ENCODE peak calls at places on chromosomes 12 and 14, in seven cellular contexts. One of them, this sample, is unnamed.

GRCh38 chr12:109301643-109302176 is 7.4 kb downstream of the FOXN4 start:
- DNase-seq in HCT116: no peak
- DNase-seq in HL-60: no peak
- DNase-seq in A549: no peak
- DNase-seq in HepG2: no peak
- DNase-seq in GM23338: no peak
- DNase-seq in K562: no peak
- DNase-seq in this sample: no peak

GRCh38 chr12:99271071-99271470 is 376.5 kb upstream of the GARIN6 start:
- DNase-seq in HCT116: no peak
- DNase-seq in HL-60: no peak
- DNase-seq in A549: no peak
- DNase-seq in HepG2: no peak
- DNase-seq in GM23338: no peak
- DNase-seq in K562: no peak
- DNase-seq in this sample: no peak

GRCh38 chr12:117525766-117526165 is 164.3 kb upstream of the NOS1 start:
- DNase-seq in HCT116: no peak
- DNase-seq in HL-60: no peak
- DNase-seq in A549: no peak
- DNase-seq in HepG2: no peak
- DNase-seq in GM23338: no peak
- DNase-seq in K562: no peak
- DNase-seq in this sample: no peak

GRCh38 chr12:48764521-48764920 is 24.4 kb downstream of the ADCY6 start:
- DNase-seq in HCT116: no peak
- DNase-seq in HL-60: no peak
- DNase-seq in A549: no peak
- DNase-seq in HepG2: no peak
- DNase-seq in GM23338: no peak
- DNase-seq in K562: no peak
- DNase-seq in this sample: no peak

GRCh38 chr12:86373813-86374212 is 117.6 kb upstream of the MGAT4C start:
- DNase-seq in HCT116: no peak
- DNase-seq in HL-60: no peak
- DNase-seq in A549: no peak
- DNase-seq in HepG2: no peak
- DNase-seq in GM23338: no peak
- DNase-seq in K562: no peak
- DNase-seq in this sample: no peak

GRCh38 chr14:69643430-69644200 is 32.2 kb downstream of the SUSD6 start:
- DNase-seq in HCT116: peak
- DNase-seq in HL-60: no peak
- DNase-seq in A549: peak
- DNase-seq in HepG2: peak
- DNase-seq in GM23338: no peak
- DNase-seq in K562: no peak
- DNase-seq in this sample: peak

GRCh38 chr12:49187184-49187583 is 1.7 kb downstream of the TUBA1A start:
- DNase-seq in HCT116: no peak
- DNase-seq in HL-60: no peak
- DNase-seq in A549: peak
- DNase-seq in HepG2: no peak
- DNase-seq in GM23338: no peak
- DNase-seq in K562: no peak
- DNase-seq in this sample: no peak

GRCh38 chr14:83940253-83940652 is 1589.7 kb upstream of the FLRT2 start:
- DNase-seq in HCT116: no peak
- DNase-seq in HL-60: no peak
- DNase-seq in A549: no peak
- DNase-seq in HepG2: no peak
- DNase-seq in GM23338: peak
- DNase-seq in K562: no peak
- DNase-seq in this sample: no peak

GRCh38 chr14:68687746-68688145 is 105.1 kb downstream of the ZFP36L1 start:
- DNase-seq in HCT116: peak
- DNase-seq in HL-60: no peak
- DNase-seq in A549: peak
- DNase-seq in HepG2: no peak
- DNase-seq in GM23338: no peak
- DNase-seq in K562: no peak
- DNase-seq in this sample: no peak

GRCh38 chr14:32593290-32593942 is 264.3 kb downstream of the AKAP6 start:
- DNase-seq in HCT116: no peak
- DNase-seq in HL-60: no peak
- DNase-seq in A549: peak
- DNase-seq in HepG2: no peak
- DNase-seq in GM23338: no peak
- DNase-seq in K562: no peak
- DNase-seq in this sample: no peak

GRCh38 chr12:113262710-113263109 is 41.4 kb downstream of the TPCN1 start:
- DNase-seq in HCT116: no peak
- DNase-seq in HL-60: no peak
- DNase-seq in A549: no peak
- DNase-seq in HepG2: no peak
- DNase-seq in GM23338: no peak
- DNase-seq in K562: no peak
- DNase-seq in this sample: no peak

GRCh38 chr12:14942532-14942931 is 4.2 kb upstream of the ERP27 start:
- DNase-seq in HCT116: no peak
- DNase-seq in HL-60: no peak
- DNase-seq in A549: no peak
- DNase-seq in HepG2: no peak
- DNase-seq in GM23338: no peak
- DNase-seq in K562: no peak
- DNase-seq in this sample: no peak

GRCh38 chr14:50447491-50447890 is 50.8 kb upstream of the CDKL1 start:
- DNase-seq in HCT116: peak
- DNase-seq in HL-60: no peak
- DNase-seq in A549: peak
- DNase-seq in HepG2: no peak
- DNase-seq in GM23338: no peak
- DNase-seq in K562: no peak
- DNase-seq in this sample: no peak

GRCh38 chr14:99271288-99271941 is 582 bp downstream of the BCL11B start:
- DNase-seq in HCT116: no peak
- DNase-seq in HL-60: no peak
- DNase-seq in A549: no peak
- DNase-seq in HepG2: no peak
- DNase-seq in GM23338: no peak
- DNase-seq in K562: no peak
- DNase-seq in this sample: no peak

GRCh38 chr12:67545298-67545697 is 103.2 kb upstream of the DYRK2 start:
- DNase-seq in HCT116: no peak
- DNase-seq in HL-60: no peak
- DNase-seq in A549: no peak
- DNase-seq in HepG2: no peak
- DNase-seq in GM23338: no peak
- DNase-seq in K562: no peak
- DNase-seq in this sample: no peak

GRCh38 chr12:93862424-93862823 is 185.2 kb downstream of the CRADD start:
- DNase-seq in HCT116: no peak
- DNase-seq in HL-60: no peak
- DNase-seq in A549: no peak
- DNase-seq in HepG2: no peak
- DNase-seq in GM23338: no peak
- DNase-seq in K562: no peak
- DNase-seq in this sample: no peak

GRCh38 chr14:78598046-78598652 is 428.0 kb downstream of the NRXN3 start:
- DNase-seq in HCT116: peak
- DNase-seq in HL-60: peak
- DNase-seq in A549: peak
- DNase-seq in HepG2: peak
- DNase-seq in GM23338: peak
- DNase-seq in K562: peak
- DNase-seq in this sample: peak

GRCh38 chr12:55929306-55929791 is 1.6 kb upstream of the DGKA start:
- DNase-seq in HCT116: no peak
- DNase-seq in HL-60: peak
- DNase-seq in A549: no peak
- DNase-seq in HepG2: no peak
- DNase-seq in GM23338: no peak
- DNase-seq in K562: no peak
- DNase-seq in this sample: no peak

GRCh38 chr12:22573181-22573580 is 28.8 kb upstream of the C2CD5 start:
- DNase-seq in HCT116: no peak
- DNase-seq in HL-60: no peak
- DNase-seq in A549: no peak
- DNase-seq in HepG2: no peak
- DNase-seq in GM23338: no peak
- DNase-seq in K562: no peak
- DNase-seq in this sample: no peak

GRCh38 chr12:14774074-14774943 is 29.0 kb downstream of the WBP11 start:
- DNase-seq in HCT116: peak
- DNase-seq in HL-60: peak
- DNase-seq in A549: peak
- DNase-seq in HepG2: peak
- DNase-seq in GM23338: peak
- DNase-seq in K562: no peak
- DNase-seq in this sample: peak

GRCh38 chr12:19712041-19712440 is 272.7 kb downstream of the AEBP2 start:
- DNase-seq in HCT116: peak
- DNase-seq in HL-60: peak
- DNase-seq in A549: peak
- DNase-seq in HepG2: no peak
- DNase-seq in GM23338: no peak
- DNase-seq in K562: no peak
- DNase-seq in this sample: no peak

GRCh38 chr12:51162217-51162616 is 10.7 kb downstream of the TFCP2 start:
- DNase-seq in HCT116: no peak
- DNase-seq in HL-60: no peak
- DNase-seq in A549: no peak
- DNase-seq in HepG2: no peak
- DNase-seq in GM23338: no peak
- DNase-seq in K562: no peak
- DNase-seq in this sample: no peak

GRCh38 chr12:78146365-78146772 is 315.7 kb downstream of the NAV3 start:
- DNase-seq in HCT116: peak
- DNase-seq in HL-60: no peak
- DNase-seq in A549: peak
- DNase-seq in HepG2: peak
- DNase-seq in GM23338: peak
- DNase-seq in K562: peak
- DNase-seq in this sample: peak

GRCh38 chr14:74548881-74549280 is 55.3 kb downstream of the ISCA2 start:
- DNase-seq in HCT116: no peak
- DNase-seq in HL-60: no peak
- DNase-seq in A549: no peak
- DNase-seq in HepG2: no peak
- DNase-seq in GM23338: no peak
- DNase-seq in K562: no peak
- DNase-seq in this sample: no peak

GRCh38 chr14:59406454-59407245 is 58.5 kb downstream of the GPR135 start:
- DNase-seq in HCT116: no peak
- DNase-seq in HL-60: no peak
- DNase-seq in A549: no peak
- DNase-seq in HepG2: peak
- DNase-seq in GM23338: no peak
- DNase-seq in K562: peak
- DNase-seq in this sample: no peak

DNA sequence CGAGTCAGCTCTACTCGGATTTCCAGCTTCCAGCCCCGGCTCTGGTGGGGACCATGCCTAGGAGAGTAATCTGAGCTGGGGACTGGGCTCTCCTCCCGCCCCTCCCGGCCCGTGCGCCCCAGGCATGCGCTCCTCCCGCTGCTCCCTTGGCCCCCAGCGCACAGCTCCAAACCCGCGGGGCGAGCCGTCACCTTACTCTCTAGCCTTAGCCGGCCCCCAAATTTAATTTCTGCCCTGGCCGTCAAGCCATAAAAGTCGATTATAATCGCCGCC is 41.7 kb upstream of the CAPRIN2 start:
- DNase-seq in HCT116: no peak
- DNase-seq in HL-60: no peak
- DNase-seq in A549: peak
- DNase-seq in HepG2: no peak
- DNase-seq in GM23338: peak
- DNase-seq in K562: no peak
- DNase-seq in this sample: no peak
- TF ChIP-seq REST in HCT116: no peak
- TF ChIP-seq REST in HL-60: no peak
- TF ChIP-seq REST in A549: no peak
- TF ChIP-seq REST in HepG2: no peak
- TF ChIP-seq REST in GM23338: no peak
- TF ChIP-seq REST in K562: no peak
- TF ChIP-seq REST in this sample: no peak

DNA sequence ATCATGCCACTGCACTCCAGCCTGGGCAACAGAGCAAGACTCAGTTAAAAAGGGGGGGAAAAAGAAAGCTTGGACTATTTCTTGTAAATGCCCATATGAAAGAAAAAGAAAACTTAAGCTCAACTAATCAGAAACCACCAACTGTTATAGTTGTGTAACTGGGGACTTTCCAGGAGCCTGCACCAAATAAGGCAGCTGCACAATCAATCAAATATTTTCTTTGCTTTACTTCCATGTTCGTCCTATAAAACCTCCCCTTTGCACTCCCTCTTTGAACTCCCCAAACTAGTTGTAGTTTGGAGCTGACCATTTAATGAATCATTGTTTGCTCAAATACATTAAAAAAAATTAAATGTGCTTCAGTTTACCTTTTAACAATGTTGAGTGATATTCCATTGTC is 54.9 kb downstream of the OTOGL start:
- DNase-seq in HCT116: no peak
- DNase-seq in HL-60: no peak
- DNase-seq in A549: peak
- DNase-seq in HepG2: no peak
- DNase-seq in GM23338: no peak
- DNase-seq in K562: no peak
- DNase-seq in this sample: no peak
- TF ChIP-seq REST in HCT116: no peak
- TF ChIP-seq REST in HL-60: no peak
- TF ChIP-seq REST in A549: no peak
- TF ChIP-seq REST in HepG2: no peak
- TF ChIP-seq REST in GM23338: no peak
- TF ChIP-seq REST in K562: no peak
- TF ChIP-seq REST in this sample: no peak

DNA sequence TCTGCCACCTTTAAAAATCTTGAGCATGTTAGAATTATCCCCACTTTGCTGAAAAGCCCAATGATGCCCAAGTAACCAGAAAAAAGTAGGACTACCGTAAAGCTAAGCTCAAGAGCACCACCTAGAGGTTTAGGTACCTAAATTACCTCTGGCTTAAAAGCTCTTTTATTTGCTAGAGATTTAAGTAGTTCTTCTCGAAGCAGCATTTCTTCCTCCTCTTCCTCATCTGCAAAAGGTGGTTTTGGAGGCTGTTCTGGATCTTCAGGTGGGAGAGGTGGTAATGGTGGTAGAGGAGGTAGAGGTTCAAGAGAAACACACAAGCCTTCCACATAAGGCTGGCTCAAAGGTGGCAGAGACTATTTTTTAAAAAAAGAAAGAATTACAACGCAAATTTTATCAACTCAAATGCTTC is 26.9 kb downstream of the ZFC3H1 start:
- DNase-seq in HCT116: peak
- DNase-seq in HL-60: peak
- DNase-seq in A549: peak
- DNase-seq in HepG2: peak
- DNase-seq in GM23338: peak
- DNase-seq in K562: peak
- DNase-seq in this sample: peak
- TF ChIP-seq REST in HCT116: no peak
- TF ChIP-seq REST in HL-60: no peak
- TF ChIP-seq REST in A549: no peak
- TF ChIP-seq REST in HepG2: no peak
- TF ChIP-seq REST in GM23338: no peak
- TF ChIP-seq REST in K562: no peak
- TF ChIP-seq REST in this sample: no peak

GRCh38 chr14:104309657-104310369 is 171.4 kb downstream of the KIF26A start:
- DNase-seq in HCT116: no peak
- DNase-seq in HL-60: no peak
- DNase-seq in A549: no peak
- DNase-seq in HepG2: no peak
- DNase-seq in GM23338: no peak
- DNase-seq in K562: no peak
- DNase-seq in this sample: no peak
- TF ChIP-seq REST in HCT116: no peak
- TF ChIP-seq REST in HL-60: no peak
- TF ChIP-seq REST in A549: no peak
- TF ChIP-seq REST in HepG2: no peak
- TF ChIP-seq REST in GM23338: no peak
- TF ChIP-seq REST in K562: no peak
- TF ChIP-seq REST in this sample: no peak